ENCODE peak calls at places on chromosomes 13 and 19, in eight cellular contexts. T is SK-N-SH, C is tibial nerve, F is omental fat pad, S is body of pancreas, O is non-pigmented ciliary epithelial cell, W is neuronal stem cell, G is HT1080. X is an unnamed sample.

GRCh38 chr13:112486386-112487126 is 101.4 kb downstream of the TUBGCP3 start:
- DNase-seq in T (no peak), C (no peak), F (no peak), S (no peak), O (no peak), W (no peak), G (no peak), X (no peak)

GRCh38 chr13:25901460-25902376 is 150.1 kb downstream of the SHISA2 start:
- DNase-seq in T (peak), C (no peak), F (no peak), S (no peak), O (peak), W (no peak), G (peak), X (no peak)

GRCh38 chr19:47377208-47377701 is 28.1 kb downstream of the DHX34 start:
- DNase-seq in T (peak), C (no peak), F (no peak), S (peak), O (no peak), W (no peak), G (no peak), X (no peak)

GRCh38 chr13:100674363-100674847 is at the start of gene TMTC4:
- DNase-seq in T (peak), C (no peak), F (no peak), S (no peak), O (no peak), W (peak), G (peak), X (peak)

GRCh38 chr13:73677041-73677589 is 457.1 kb downstream of the KLF12 start:
- DNase-seq in T (no peak), C (no peak), F (no peak), S (no peak), O (peak), W (no peak), G (peak), X (no peak)

GRCh38 chr19:39870171-39870971 is 24.2 kb upstream of the FBL start:
- DNase-seq in T (no peak), C (no peak), F (no peak), S (no peak), O (no peak), W (no peak), G (peak), X (no peak)

GRCh38 chr13:77176350-77176749 is 149.4 kb upstream of the FBXL3 start:
- DNase-seq in T (no peak), C (no peak), F (no peak), S (no peak), O (peak), W (no peak), G (peak), X (no peak)

GRCh38 chr19:10895920-10896319 is 24.6 kb downstream of the CARM1 start:
- DNase-seq in T (no peak), C (no peak), F (no peak), S (no peak), O (no peak), W (no peak), G (no peak), X (no peak)

GRCh38 chr19:7607212-7607873 is 11.7 kb downstream of the CAMSAP3 start:
- DNase-seq in T (no peak), C (no peak), F (no peak), S (no peak), O (no peak), W (no peak), G (no peak), X (no peak)

GRCh38 chr13:108987488-108987887 is 358.1 kb downstream of the MYO16 start:
- DNase-seq in T (no peak), C (no peak), F (no peak), S (no peak), O (no peak), W (no peak), G (no peak), X (no peak)

GRCh38 chr19:12946092-12946845 is 607 bp downstream of the RAD23A start:
- DNase-seq in T (peak), C (no peak), F (no peak), S (peak), O (peak), W (peak), G (peak), X (peak)

GRCh38 chr19:38093154-38093553 is 130.9 kb downstream of the DPF1 start:
- DNase-seq in T (no peak), C (no peak), F (no peak), S (no peak), O (no peak), W (no peak), G (no peak), X (no peak)

GRCh38 chr19:5678071-5678682 is 2.1 kb downstream of the MICOS13 start:
- DNase-seq in T (no peak), C (no peak), F (no peak), S (no peak), O (no peak), W (no peak), G (no peak), X (no peak)

GRCh38 chr13:46386996-46387851 is at the start of gene RUBCNL:
- DNase-seq in T (peak), C (no peak), F (no peak), S (no peak), O (no peak), W (peak), G (peak), X (peak)

GRCh38 chr19:7292950-7293794 is 1.0 kb downstream of the INSR start:
- DNase-seq in T (peak), C (no peak), F (no peak), S (peak), O (no peak), W (no peak), G (no peak), X (no peak)

GRCh38 chr13:77544365-77544764 is 8.9 kb downstream of the SCEL start:
- DNase-seq in T (peak), C (peak), F (no peak), S (peak), O (no peak), W (no peak), G (peak), X (no peak)

GRCh38 chr13:79407349-79407979 is 1.4 kb upstream of the RBM26 start:
- DNase-seq in T (no peak), C (no peak), F (no peak), S (no peak), O (no peak), W (no peak), G (no peak), X (no peak)

GRCh38 chr19:7789447-7789846 is 26.4 kb downstream of the CLEC4M start:
- DNase-seq in T (peak), C (no peak), F (no peak), S (no peak), O (no peak), W (no peak), G (no peak), X (no peak)

GRCh38 chr13:97429681-97430081 is 4.3 kb upstream of the RAP2A start:
- DNase-seq in T (no peak), C (no peak), F (no peak), S (no peak), O (no peak), W (no peak), G (peak), X (no peak)

X was measured in HEK293T.